ENCODE peak calls at places on chromosomes 12 and 14, in ten cellular contexts. X is AG10803, M is left lung, S is fibroblast of the aortic adventitia, A is fibroblast of pulmonary artery, K is SK-N-SH, Y is cardiac fibroblast, J is gastrocnemius medialis, W is neural progenitor cell, C is brain microvascular endothelial cell. Q is an unnamed sample.

GRCh38 chr12:47818701-47819543 is 781 bp downstream of the HDAC7 start:
- DNase-seq in X (peak; percentile 37), M (peak; percentile 80), S (no peak), A (peak; percentile 36), K (peak; percentile 88), Y (no peak), J (no peak), W (peak; percentile 85), C (no peak), Q (no peak)

GRCh38 chr12:78194448-78194847 is 363.8 kb downstream of the NAV3 start:
- DNase-seq in X (peak; percentile 98), M (no peak), S (peak; percentile 97), A (peak; percentile 95), K (no peak), Y (peak; percentile 97), J (no peak), W (no peak), C (peak; percentile 70), Q (peak; percentile 94)

GRCh38 chr12:106195638-106196037 is 52.2 kb downstream of the CKAP4 start:
- DNase-seq in X (peak; percentile 98), M (peak; percentile 47), S (peak; percentile 89), A (peak; percentile 63), K (no peak), Y (peak; percentile 62), J (peak; percentile 84), W (no peak), C (peak; percentile 51), Q (peak; percentile 70)

GRCh38 chr12:109760031-109760929 is 46.7 kb downstream of the FAM222A start:
- DNase-seq in X (no peak), M (peak; percentile 81), S (no peak), A (no peak), K (peak; percentile 22), Y (no peak), J (no peak), W (no peak), C (no peak), Q (no peak)

GRCh38 chr12:26746315-26746714 is 86.7 kb downstream of the ITPR2 start:
- DNase-seq in X (peak; percentile 75), M (no peak), S (peak; percentile 68), A (peak; percentile 65), K (no peak), Y (peak; percentile 80), J (no peak), W (no peak), C (peak; percentile 82), Q (peak; percentile 63)

GRCh38 chr12:2673966-2674810 is 120.6 kb upstream of the FKBP4 start:
- DNase-seq in X (no peak), M (no peak), S (no peak), A (no peak), K (no peak), Y (no peak), J (no peak), W (peak; percentile 23), C (no peak), Q (no peak)

GRCh38 chr14:90281766-90282165 is 25.4 kb downstream of the PSMC1 start:
- DNase-seq in X (no peak), M (no peak), S (peak; percentile 6), A (no peak), K (no peak), Y (peak; percentile 27), J (no peak), W (no peak), C (no peak), Q (no peak)

GRCh38 chr12:101819467-101819866 is 11.3 kb downstream of the GNPTAB start:
- DNase-seq in X (no peak), M (no peak), S (no peak), A (no peak), K (no peak), Y (no peak), J (no peak), W (no peak), C (no peak), Q (no peak)

GRCh38 chr14:56300495-56300894 is 182.3 kb downstream of the PELI2 start:
- DNase-seq in X (peak; percentile 17), M (no peak), S (peak; percentile 43), A (peak; percentile 62), K (no peak), Y (peak; percentile 40), J (no peak), W (no peak), C (peak; percentile 73), Q (peak; percentile 34)

GRCh38 chr12:106133136-106134087 is 5.3 kb downstream of the NUAK1 start:
- DNase-seq in X (peak; percentile 54), M (no peak), S (no peak), A (no peak), K (no peak), Y (peak; percentile 64), J (no peak), W (peak; percentile 40), C (no peak), Q (no peak)

GRCh38 chr12:132066749-132067148 is 77.4 kb downstream of the DDX51 start:
- DNase-seq in X (no peak), M (no peak), S (no peak), A (no peak), K (no peak), Y (no peak), J (no peak), W (no peak), C (no peak), Q (no peak)

DNA sequence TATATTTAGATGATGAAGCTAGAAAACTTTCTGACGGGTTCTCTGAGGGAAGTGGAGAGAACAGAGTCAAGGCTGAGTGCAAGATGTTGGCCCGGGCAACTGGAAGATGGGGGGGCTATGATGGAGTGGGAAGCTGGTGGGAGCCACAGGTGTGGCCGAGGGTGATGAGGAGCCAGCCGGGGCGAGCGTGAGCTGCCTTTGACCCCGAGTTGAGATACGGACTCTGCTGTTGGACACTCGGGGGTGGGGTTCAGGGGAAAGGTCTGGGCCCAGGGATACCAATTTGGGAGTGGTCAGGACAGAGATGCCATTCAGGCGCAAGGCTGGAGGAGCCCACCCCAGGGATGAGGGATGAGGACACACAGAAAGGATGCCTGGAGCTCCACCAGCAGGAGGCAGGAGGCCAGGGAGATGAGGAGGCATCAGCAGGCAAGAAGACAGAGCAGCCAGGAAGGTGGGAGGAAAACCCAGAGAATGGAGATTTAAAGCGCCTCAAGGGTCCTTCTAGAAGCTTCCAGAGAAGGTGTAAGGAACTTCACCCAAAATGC is 9.0 kb downstream of the SCARB1 start:
- DNase-seq in X (no peak), M (no peak), S (no peak), A (no peak), K (no peak), Y (no peak), J (no peak), W (no peak), C (no peak), Q (no peak)
- TF ChIP-seq CTCF in X (no peak), M (no peak), S (no peak), A (peak; percentile 4), K (no peak), Y (no peak), J (no peak), W (no peak), C (peak; percentile 35), Q (no peak)

GRCh38 chr14:85054178-85054577 is 475.8 kb upstream of the FLRT2 start:
- DNase-seq in X (no peak), M (no peak), S (no peak), A (no peak), K (no peak), Y (no peak), J (no peak), W (no peak), C (no peak), Q (no peak)
- H3K4me3 ChIP-seq in X (no peak overlapping the region), M (no peak overlapping the region), S (no peak overlapping the region), A (no peak overlapping the region), K (no peak overlapping the region), Y (no peak overlapping the region), J (no peak overlapping the region), W (no peak overlapping the region), C (no peak overlapping the region), Q (no peak overlapping the region)

DNA sequence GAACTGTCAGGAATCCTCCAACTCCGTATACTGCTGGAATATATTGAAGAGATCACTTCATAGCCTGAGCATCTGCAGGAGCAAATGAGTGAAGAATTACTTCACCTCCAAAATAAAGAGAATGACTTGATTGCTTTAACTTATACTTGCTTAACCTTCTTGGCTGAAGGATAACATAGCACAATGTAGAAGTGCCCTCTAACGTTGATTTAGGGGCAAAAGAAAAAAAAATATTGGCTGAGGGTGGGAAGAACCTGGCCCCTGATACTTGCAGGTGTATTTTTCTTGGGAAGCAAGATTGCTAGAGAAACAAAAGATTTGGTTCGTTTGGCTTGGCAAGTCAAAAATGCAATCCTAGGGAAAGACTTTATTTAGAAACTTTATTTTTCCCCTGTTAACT is 272.7 kb upstream of the FAR2 start:
- DNase-seq in X (no peak), M (no peak), S (no peak), A (no peak), K (no peak), Y (no peak), J (no peak), W (no peak), C (no peak), Q (no peak)
- TF ChIP-seq CTCF in X (no peak), M (no peak), S (no peak), A (no peak), K (no peak), Y (no peak), J (no peak), W (no peak), C (no peak), Q (no peak)

GRCh38 chr14:93959239-93960107 is 16.9 kb downstream of the ASB2 start:
- DNase-seq in X (peak; percentile 82), M (peak; percentile 80), S (peak; percentile 75), A (peak; percentile 86), K (no peak), Y (peak; percentile 94), J (peak; percentile 93), W (no peak), C (peak; percentile 82), Q (peak; percentile 74)
- H3K4me3 ChIP-seq in X (no peak overlapping the region), M (no peak overlapping the region), S (no peak overlapping the region), A (no peak overlapping the region), K (no peak overlapping the region), Y (no peak overlapping the region), J (no peak overlapping the region), W (no peak overlapping the region), C (no peak overlapping the region), Q (no peak overlapping the region)